ENCODE peak calls at places on chromosomes 7 and 10, in six cellular contexts. L is NCI-H1105, E is dorsolateral prefrontal cortex, V is AG04450, W is stomach, Z is amniotic epithelial cell. U is an unnamed sample.

GRCh38 chr7:45921381-45921698 is 268 bp upstream of the IGFBP3 start:
- DNase-seq in L (peak), E (no peak), V (no peak), W (no peak), Z (no peak), U (no peak)

GRCh38 chr10:114526497-114527238 is 122.4 kb upstream of the AFAP1L2 start:
- DNase-seq in L (peak), E (peak), V (no peak), W (peak), Z (peak), U (no peak)

GRCh38 chr7:158375034-158375433 is 212.6 kb downstream of the PTPRN2 start:
- DNase-seq in L (no peak), E (no peak), V (no peak), W (no peak), Z (no peak), U (no peak)

GRCh38 chr10:60901561-60902235 is 42.3 kb downstream of the RHOBTB1 start:
- DNase-seq in L (peak), E (no peak), V (no peak), W (peak), Z (no peak), U (no peak)

GRCh38 chr10:43208147-43209063 is 58.5 kb downstream of the RASGEF1A start:
- DNase-seq in L (no peak), E (no peak), V (no peak), W (no peak), Z (no peak), U (no peak)

GRCh38 chr10:132234860-132235259 is 48.1 kb downstream of the DPYSL4 start:
- DNase-seq in L (no peak), E (no peak), V (no peak), W (no peak), Z (no peak), U (no peak)

GRCh38 chr10:88489107-88489506 is 94.0 kb downstream of the RNLS start:
- DNase-seq in L (no peak), E (no peak), V (no peak), W (no peak), Z (no peak), U (no peak)

GRCh38 chr10:24238527-24239247 is 29.7 kb downstream of the KIAA1217 start:
- DNase-seq in L (no peak), E (no peak), V (no peak), W (no peak), Z (no peak), U (no peak)

GRCh38 chr10:34341473-34341872 is 473.6 kb downstream of the PARD3 start:
- DNase-seq in L (no peak), E (no peak), V (no peak), W (no peak), Z (peak), U (no peak)

GRCh38 chr10:119205926-119206602 is 1.3 kb upstream of the GRK5 start:
- DNase-seq in L (no peak), E (peak), V (no peak), W (peak), Z (no peak), U (no peak)

GRCh38 chr10:31866118-31866670 is 62.4 kb downstream of the ARHGAP12 start:
- DNase-seq in L (no peak), E (no peak), V (no peak), W (no peak), Z (peak), U (no peak)

GRCh38 chr7:79781716-79782115 is 328.2 kb upstream of the MAGI2 start:
- DNase-seq in L (no peak), E (no peak), V (no peak), W (no peak), Z (peak), U (no peak)

GRCh38 chr7:141190467-141190866 is 116.6 kb downstream of the TMEM178B start:
- DNase-seq in L (no peak), E (no peak), V (no peak), W (no peak), Z (no peak), U (no peak)

GRCh38 chr7:40572810-40573470 is 438.1 kb downstream of the SUGCT start:
- DNase-seq in L (no peak), E (no peak), V (peak), W (no peak), Z (peak), U (peak)

GRCh38 chr7:13982940-13983677 is 6.4 kb downstream of the ETV1 start:
- DNase-seq in L (no peak), E (no peak), V (no peak), W (no peak), Z (peak), U (no peak)